ENCODE peak calls at places on chromosomes 5 and 9, in nine cellular contexts. H is neural crest cell, I is mucosa of descending colon, S is body of pancreas, M is foreskin fibroblast, N is kidney epithelial cell, P is GM13977, X is upper lobe of right lung, R is psoas muscle. Y is an unnamed sample.
A peak's percentile ranks its signal among the peaks of the same experiment; 100 is the strongest.

GRCh38 chr5:152634596-152634995 is 229.5 kb upstream of the NMUR2 start:
- DNase-seq in X (no peak), S (peak; percentile 19), M (no peak), N (no peak), H (peak; percentile 9), P (no peak), R (no peak), I (no peak), Y (no peak)

GRCh38 chr5:37370550-37370863 is 399 bp downstream of the NUP155 start:
- DNase-seq in S (no peak), R (no peak), H (no peak), P (no peak), M (no peak), I (no peak), X (no peak), N (no peak), Y (no peak)

GRCh38 chr5:171927345-171927941 is 79.0 kb downstream of the FBXW11 start:
- DNase-seq in I (no peak), X (no peak), R (no peak), N (no peak), P (no peak), H (no peak), M (no peak), S (no peak), Y (no peak)

GRCh38 chr9:127612993-127613954 is 1.2 kb downstream of the STXBP1 start:
- DNase-seq in P (no peak), X (peak; percentile 83), I (peak; percentile 70), N (no peak), H (peak; percentile 26), R (peak; percentile 82), S (peak; percentile 61), M (peak; percentile 75), Y (no peak)

GRCh38 chr5:55994502-55994997 is at the start of gene IL6ST:
- DNase-seq in X (no peak), R (no peak), P (no peak), I (no peak), S (peak; percentile 81), M (peak; percentile 57), H (no peak), N (no peak), Y (no peak)

GRCh38 chr9:98253563-98253962 is 1.9 kb downstream of the TBC1D2 start:
- DNase-seq in I (no peak), S (no peak), M (no peak), N (no peak), R (no peak), P (no peak), H (no peak), X (no peak), Y (no peak)

GRCh38 chr5:149325166-149325735 is 20.0 kb upstream of the GRPEL2 start:
- DNase-seq in S (no peak), M (no peak), I (no peak), X (no peak), N (no peak), P (no peak), H (no peak), R (no peak), Y (no peak)

GRCh38 chr5:138282918-138283742 is 8.7 kb upstream of the GFRA3 start:
- DNase-seq in N (peak; percentile 18), M (peak; percentile 34), X (peak; percentile 62), R (no peak), S (peak; percentile 72), I (no peak), P (no peak), H (peak; percentile 23), Y (no peak)

GRCh38 chr5:148179234-148179824 is 11.0 kb downstream of the SPINK14 start:
- DNase-seq in H (no peak), S (peak; percentile 46), X (no peak), P (no peak), M (peak; percentile 16), I (no peak), R (no peak), N (peak; percentile 16), Y (peak; percentile 5)

GRCh38 chr5:62328772-62329491 is 22.9 kb downstream of the KIF2A start:
- DNase-seq in S (no peak), I (no peak), H (no peak), X (no peak), P (no peak), N (no peak), M (no peak), R (no peak), Y (no peak)

GRCh38 chr5:127697894-127698600 is 5.1 kb upstream of the CCDC192 start:
- DNase-seq in M (no peak), H (no peak), R (no peak), N (peak; percentile 85), X (no peak), S (peak; percentile 18), I (no peak), P (no peak), Y (no peak)

DNA sequence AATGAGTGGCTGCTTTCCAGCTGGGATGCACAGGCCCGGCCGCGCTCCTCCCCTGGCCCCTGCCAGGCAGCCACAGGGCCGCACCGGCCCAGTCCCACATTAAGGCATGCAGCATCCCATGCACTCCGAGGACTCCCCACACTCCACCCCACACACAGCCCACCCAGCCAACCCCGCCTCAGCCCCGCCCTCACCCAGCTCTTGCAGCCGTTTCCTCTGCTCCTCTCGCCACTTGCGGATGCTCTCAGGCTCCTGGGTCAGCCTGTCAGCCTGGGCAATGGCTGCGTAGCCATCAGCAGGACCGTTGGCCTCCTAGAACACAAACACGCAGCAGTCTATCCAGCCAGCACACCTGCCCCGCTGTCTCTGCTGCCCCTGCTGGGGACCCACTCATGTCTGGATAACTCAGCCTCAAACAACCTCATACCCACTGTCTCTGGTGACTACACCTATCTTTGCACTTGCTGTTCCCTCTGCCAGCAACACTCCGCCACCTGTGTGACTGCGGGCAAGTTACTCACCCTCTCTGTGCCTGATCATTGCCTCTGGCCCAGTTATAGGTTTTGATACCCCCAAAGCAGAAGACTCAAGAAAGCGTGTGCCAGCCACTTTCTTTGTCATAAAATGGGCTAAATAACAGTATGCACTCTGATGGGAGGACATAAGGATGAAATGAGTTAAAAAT is 9.3 kb downstream of the HIGD2A start:
- DNase-seq in R (no peak), N (no peak), M (no peak), P (no peak), I (no peak), X (no peak), S (no peak), H (no peak), Y (no peak)
- TF ChIP-seq CTCF in R (no peak), N (no peak), M (no peak), P (no peak), I (no peak), X (no peak), S (no peak), H (no peak), Y (no peak)

DNA sequence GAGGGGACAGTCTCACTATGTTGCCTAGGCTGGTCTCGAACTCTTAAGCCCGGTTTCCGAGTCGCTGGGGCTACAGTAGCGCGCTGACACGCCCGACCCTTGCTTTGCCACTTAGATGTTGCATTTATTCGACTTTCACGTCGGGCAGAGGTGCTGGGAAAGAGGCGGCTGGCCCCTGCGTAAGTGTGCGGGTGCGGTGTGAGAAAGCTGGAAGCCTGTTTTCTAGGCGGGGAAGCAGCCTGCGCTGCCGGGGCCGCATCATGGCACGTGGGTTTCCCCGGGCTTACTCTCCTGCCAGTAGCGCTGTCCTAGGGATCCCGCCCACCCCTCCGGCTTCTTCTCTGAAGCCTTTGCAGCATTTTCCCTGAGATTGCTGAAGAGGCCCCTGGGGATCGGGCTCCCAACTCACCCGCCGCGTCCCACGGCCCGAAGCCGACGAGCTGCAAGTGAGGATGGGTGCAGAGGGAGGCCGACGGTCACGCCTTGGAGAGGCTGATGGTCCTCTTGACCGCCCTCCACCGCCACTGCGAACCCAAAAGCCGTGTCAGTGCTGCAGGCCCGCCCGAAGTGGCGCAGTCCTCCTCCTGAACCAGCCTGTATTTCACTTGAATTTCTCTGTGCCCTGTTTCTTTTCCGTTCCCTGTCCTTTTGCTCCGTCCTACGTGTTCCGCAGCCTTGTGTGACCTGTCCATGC is 5.8 kb upstream of the TRIM41 start:
- DNase-seq in M (peak; percentile 38), R (peak; percentile 75), H (peak; percentile 49), I (peak; percentile 72), N (no peak), X (peak; percentile 77), P (no peak), S (peak; percentile 42), Y (no peak)
- TF ChIP-seq CTCF in M (no peak), R (no peak), H (peak; percentile 19), I (no peak), N (no peak), X (no peak), P (peak; percentile 15), S (peak; percentile 13), Y (peak; percentile 8)

GRCh38 chr9:129623331-129623730 is 2.4 kb upstream of the C9orf50 start:
- DNase-seq in R (no peak), I (no peak), M (no peak), N (no peak), S (no peak), P (no peak), H (no peak), X (no peak), Y (no peak)

GRCh38 chr9:129626944-129627297 is 958 bp downstream of the NTMT1 start:
- DNase-seq in N (no peak), P (no peak), X (no peak), I (no peak), S (no peak), R (no peak), H (no peak), M (peak; percentile 80), Y (peak; percentile 84)

GRCh38 chr9:129626079-129626943 is at the start of gene NTMT1:
- DNase-seq in X (peak; percentile 94), S (peak; percentile 86), N (no peak), P (peak; percentile 97), R (peak; percentile 94), M (peak; percentile 81), H (peak; percentile 88), I (peak; percentile 92), Y (no peak)

GRCh38 chr9:129624947-129625346 is 1.0 kb upstream of the NTMT1 start:
- DNase-seq in N (no peak), P (peak; percentile 69), S (no peak), M (no peak), R (no peak), I (no peak), X (no peak), H (no peak), Y (no peak)

GRCh38 chr9:129624168-129624759 is 1.7 kb upstream of the NTMT1 start:
- DNase-seq in S (peak; percentile 55), R (no peak), I (peak; percentile 61), N (no peak), X (peak; percentile 83), P (peak; percentile 82), H (peak; percentile 89), M (peak; percentile 37), Y (no peak)
- TF ChIP-seq CTCF in S (peak; percentile 65), R (peak; percentile 60), I (peak; percentile 78), N (peak; percentile 84), X (peak; percentile 76), P (peak; percentile 79), H (peak; percentile 78), M (peak; percentile 87), Y (peak; percentile 83)

DNA sequence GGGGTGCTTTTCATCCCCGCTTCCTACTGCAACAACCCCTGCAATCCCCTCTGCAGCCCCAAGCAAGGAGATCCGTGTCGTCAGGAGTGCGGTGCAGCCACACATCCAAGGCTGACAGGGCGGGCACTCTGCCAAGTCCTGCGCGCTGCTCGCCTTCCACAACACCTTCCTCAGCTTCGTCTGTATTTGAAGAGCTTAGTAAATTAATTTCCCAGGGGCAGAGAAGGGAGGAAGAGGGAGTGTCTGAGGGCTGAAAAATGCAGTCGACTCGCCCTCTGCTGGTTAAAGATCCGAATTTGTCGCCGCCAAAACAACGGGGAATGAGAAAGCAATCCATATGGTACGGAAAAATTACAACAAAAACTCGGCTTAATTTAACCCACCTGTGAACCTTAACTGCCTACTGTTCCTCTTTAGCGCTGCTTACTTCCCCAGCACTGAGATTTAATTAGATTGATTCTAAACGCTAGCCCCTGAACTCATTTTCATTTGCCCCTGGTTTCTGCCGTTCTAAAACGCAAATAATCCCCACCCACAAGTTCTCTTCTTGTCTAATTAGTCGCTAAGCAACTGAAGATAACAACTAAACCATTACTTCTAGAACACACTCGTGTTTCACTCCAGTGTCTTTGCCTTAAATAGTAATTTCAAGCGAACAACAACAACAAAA is 10.9 kb upstream of the PCDHB1 start:
- DNase-seq in I (no peak), P (no peak), N (no peak), S (peak; percentile 69), M (no peak), X (peak; percentile 82), R (peak; percentile 53), H (peak; percentile 61), Y (no peak)
- TF ChIP-seq CTCF in I (no peak), P (no peak), N (peak; percentile 21), S (peak; percentile 83), M (no peak), X (peak; percentile 55), R (peak; percentile 38), H (peak; percentile 90), Y (no peak)